ENCODE peak calls at places on chromosome 9, in nine cellular contexts. J is HCT116, C is testis, L is adrenal gland, W is A549, T is spleen, K is transverse colon, O is esophagus squamous epithelium, X is IMR-90. A is an unnamed sample.

GRCh38 chr9:109012009-109012875 is 1.1 kb downstream of the CTNNAL1 start:
- DNase-seq in C (peak; percentile 44), T (no peak), L (peak; percentile 78), J (peak; percentile 85), K (peak; percentile 54), O (no peak), X (peak; percentile 94), W (peak; percentile 73), A (peak; percentile 72)

GRCh38 chr9:100027543-100027942 is 71.3 kb downstream of the ERP44 start:
- DNase-seq in W (no peak), C (no peak), X (no peak), L (no peak), O (no peak), T (no peak), K (no peak), J (no peak), A (no peak)

GRCh38 chr9:108606408-108606807 is 249.4 kb downstream of the ACTL7B start:
- DNase-seq in C (no peak), J (no peak), X (no peak), T (no peak), W (no peak), O (no peak), L (peak; percentile 40), K (no peak), A (no peak)

GRCh38 chr9:128245293-128246151 is 30.3 kb downstream of the GOLGA2 start:
- DNase-seq in O (no peak), T (no peak), C (no peak), W (no peak), X (peak; percentile 81), J (no peak), K (no peak), L (no peak), A (peak; percentile 68)

GRCh38 chr9:85914108-85914507 is 26.8 kb upstream of the NAA35 start:
- DNase-seq in C (no peak), O (no peak), T (no peak), L (no peak), J (no peak), W (no peak), K (no peak), X (no peak), A (no peak)

GRCh38 chr9:36337002-36337401 is 63.1 kb downstream of the RNF38 start:
- DNase-seq in J (no peak), C (no peak), K (no peak), L (no peak), X (no peak), O (no peak), T (no peak), W (no peak), A (no peak)

GRCh38 chr9:34085581-34086500 is 37.2 kb upstream of the UBAP2 start:
- DNase-seq in W (no peak), C (peak; percentile 51), T (peak; percentile 32), L (no peak), X (peak; percentile 30), J (no peak), O (no peak), K (no peak), A (no peak)

GRCh38 chr9:22052376-22052945 is 43.4 kb upstream of the CDKN2B start:
- DNase-seq in T (no peak), K (no peak), X (peak; percentile 99), L (no peak), O (no peak), C (peak; percentile 18), W (no peak), J (peak; percentile 75), A (no peak)

GRCh38 chr9:98765276-98765675 is 31.1 kb downstream of the ANKS6 start:
- DNase-seq in W (no peak), T (no peak), C (no peak), X (no peak), J (no peak), L (no peak), O (no peak), K (no peak), A (no peak)

GRCh38 chr9:132732326-132732725 is 62.1 kb downstream of the GTF3C4 start:
- DNase-seq in J (no peak), T (no peak), O (no peak), W (no peak), K (no peak), L (no peak), C (no peak), X (no peak), A (no peak)

GRCh38 chr9:69946800-69947437 is 96.7 kb upstream of the MAMDC2 start:
- DNase-seq in C (no peak), O (no peak), X (peak; percentile 94), W (peak; percentile 12), L (no peak), T (no peak), J (peak; percentile 80), K (no peak), A (no peak)

GRCh38 chr9:137694962-137695875 is 76.4 kb downstream of the EHMT1 start:
- DNase-seq in L (peak; percentile 62), O (no peak), K (peak; percentile 65), W (peak; percentile 54), J (no peak), T (no peak), C (peak; percentile 78), X (no peak), A (no peak)

GRCh38 chr9:74035786-74036185 is 461.3 kb upstream of the RORB start:
- DNase-seq in C (no peak), K (no peak), W (no peak), L (no peak), X (no peak), O (no peak), J (no peak), T (no peak), A (no peak)

GRCh38 chr9:127898433-127899199 is 787 bp downstream of the ST6GALNAC6 start:
- DNase-seq in T (peak; percentile 87), L (peak; percentile 78), O (no peak), W (no peak), J (no peak), X (peak; percentile 89), K (peak; percentile 40), C (peak; percentile 80), A (peak; percentile 71)

GRCh38 chr9:72882117-72882775 is 70.6 kb downstream of the ALDH1A1 start:
- DNase-seq in W (no peak), O (no peak), X (no peak), C (peak; percentile 55), L (peak; percentile 52), K (peak; percentile 32), T (no peak), J (no peak), A (no peak)

GRCh38 chr9:104836235-104836634 is 72.3 kb downstream of the NIPSNAP3B start:
- DNase-seq in T (no peak), X (peak; percentile 15), J (no peak), L (no peak), W (no peak), C (no peak), K (no peak), O (no peak), A (no peak)
- H3K27ac ChIP-seq in T (no peak overlapping the region), X (no peak overlapping the region), J (no peak overlapping the region), L (no peak overlapping the region), W (no peak overlapping the region), C (no peak overlapping the region), K (no peak overlapping the region), O (no peak overlapping the region), A (no peak overlapping the region)

GRCh38 chr9:120850315-120850714 is 7.6 kb upstream of the PSMD5 start:
- DNase-seq in J (no peak), T (no peak), C (no peak), W (no peak), O (no peak), X (no peak), K (no peak), L (no peak), A (no peak)

GRCh38 chr9:120846906-120847305 is 4.2 kb upstream of the PSMD5 start:
- DNase-seq in K (no peak), L (no peak), X (peak; percentile 26), W (no peak), T (no peak), C (no peak), O (no peak), J (no peak), A (no peak)

GRCh38 chr9:120845255-120845654 is 2.5 kb upstream of the PSMD5 start:
- DNase-seq in J (no peak), K (no peak), X (peak; percentile 52), L (no peak), T (no peak), W (no peak), C (no peak), O (no peak), A (no peak)

GRCh38 chr9:120842685-120843485 is at the start of gene PSMD5:
- DNase-seq in K (peak; percentile 98), J (peak; percentile 99), L (peak; percentile 98), C (peak; percentile 99), W (peak; percentile 99), T (peak; percentile 99), O (peak; percentile 97), X (peak; percentile 100), A (peak; percentile 99)

GRCh38 chr9:120846251-120846869 is 3.6 kb upstream of the PSMD5 start:
- DNase-seq in L (no peak), O (no peak), X (no peak), T (no peak), J (no peak), K (no peak), C (no peak), W (no peak), A (no peak)
- H3K4me3 ChIP-seq in L (no peak overlapping the region), O (no peak overlapping the region), X (no peak overlapping the region), T (no peak overlapping the region), J (no peak overlapping the region), K (no peak overlapping the region), C (no peak overlapping the region), W (no peak overlapping the region), A (no peak overlapping the region)

GRCh38 chr9:2907401-2907800 is 63.5 kb upstream of the PUM3 start:
- DNase-seq in J (no peak), W (no peak), C (no peak), X (no peak), O (no peak), K (no peak), T (no peak), L (no peak), A (no peak)
- TF ChIP-seq POLR2A in J (no peak), W (no peak), C (no peak), X (no peak), O (no peak), K (no peak), T (no peak), L (no peak), A (no peak)

DNA sequence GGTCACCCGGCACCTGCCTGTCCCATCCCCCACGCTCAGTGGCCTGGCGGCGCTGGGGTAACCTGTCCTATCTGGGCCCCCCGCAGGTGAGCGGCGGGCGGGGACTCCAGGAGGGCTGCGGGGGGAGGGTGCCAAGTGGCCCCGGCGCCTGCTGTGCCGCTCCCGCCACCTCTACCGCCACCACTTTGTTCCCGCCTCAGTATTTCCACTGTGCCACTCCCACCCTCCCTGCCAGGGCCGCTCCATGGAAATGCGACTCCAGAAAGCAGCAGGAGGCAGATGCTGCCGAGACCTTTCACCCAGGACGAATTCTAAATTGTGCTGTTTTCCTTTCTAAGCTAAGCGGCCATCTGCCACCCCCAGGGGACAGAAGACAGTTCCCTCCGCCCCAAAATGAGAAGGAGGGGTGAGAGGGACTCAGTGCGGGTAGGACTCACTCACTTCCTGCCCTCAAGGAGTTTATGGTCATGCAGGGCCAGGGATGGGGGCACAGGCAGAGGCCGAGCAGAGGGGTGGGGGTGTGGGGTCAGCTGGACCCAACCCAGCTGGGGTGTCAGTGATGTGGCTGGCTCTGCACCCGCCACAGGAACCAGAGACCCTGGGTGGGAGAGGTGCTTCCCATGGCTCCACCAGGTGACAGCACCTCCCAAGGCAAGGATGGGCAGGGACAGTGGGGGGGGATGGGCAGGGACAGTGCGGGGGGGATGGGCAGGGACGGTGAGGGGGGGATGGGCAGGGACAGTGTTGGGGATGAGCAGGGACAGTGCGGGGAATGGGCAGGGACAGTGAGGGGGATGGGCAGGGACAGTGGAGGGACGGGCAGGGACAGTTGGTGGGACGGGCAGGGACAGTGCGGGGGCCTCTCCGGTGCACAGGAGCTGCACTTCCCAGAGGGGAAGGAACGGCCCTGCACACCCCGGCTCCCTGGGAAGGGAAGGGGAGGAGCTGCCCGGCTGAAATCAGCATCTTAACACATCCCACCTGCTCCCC is 17.8 kb downstream of the NOTCH1 start:
- DNase-seq in T (no peak), C (no peak), L (no peak), K (peak; percentile 77), J (no peak), X (no peak), W (peak; percentile 48), O (no peak), A (no peak)
- H3K27ac ChIP-seq in T (peak overlapping the region; percentile 43), C (no peak overlapping the region), L (no peak overlapping the region), K (peak overlapping the region; percentile 89), J (peak overlapping the region; percentile 65), X (no peak overlapping the region), W (peak overlapping the region; percentile 83), O (peak overlapping the region; percentile 44), A (peak overlapping the region; percentile 47)

A was measured in uterus.